ENCODE peak calls at places on chromosomes 11 and 22, in five cellular contexts. V is lower lobe of right lung, T is progenitor cell of endocrine pancreas, B is fibroblast of mammary gland, Z is GM13976. X is an unnamed sample.

GRCh38 chr22:41779889-41780505 is 20.5 kb upstream of the CCDC134 start:
- DNase-seq in V (no peak), T (no peak), B (no peak), Z (no peak), X (no peak)

GRCh38 chr11:47714554-47715081 is 551 bp downstream of the AGBL2 start:
- DNase-seq in V (no peak), T (no peak), B (peak; percentile 33), Z (peak; percentile 35), X (no peak)

GRCh38 chr11:9066432-9066925 is 24.9 kb downstream of the SCUBE2 start:
- DNase-seq in V (no peak), T (no peak), B (no peak), Z (no peak), X (no peak)

GRCh38 chr22:48782817-48783511 is 1044.7 kb downstream of the BRD1 start:
- DNase-seq in V (no peak), T (no peak), B (no peak), Z (peak; percentile 8), X (no peak)

GRCh38 chr22:47607486-47607885 is 845.0 kb downstream of the TBC1D22A start:
- DNase-seq in V (no peak), T (no peak), B (no peak), Z (no peak), X (no peak)

GRCh38 chr11:64321533-64321932 is 3.6 kb downstream of the PRDX5 start:
- DNase-seq in V (peak; percentile 77), T (no peak), B (no peak), Z (no peak), X (no peak)

GRCh38 chr11:88521354-88522310 is 184.1 kb upstream of the CTSC start:
- DNase-seq in V (no peak), T (no peak), B (no peak), Z (no peak), X (no peak)

GRCh38 chr11:34380696-34381095 is 22.9 kb upstream of the ABTB2 start:
- DNase-seq in V (no peak), T (no peak), B (peak; percentile 92), Z (no peak), X (no peak)

GRCh38 chr22:48960981-48961655 is 866.6 kb downstream of the BRD1 start:
- DNase-seq in V (no peak), T (peak; percentile 6), B (no peak), Z (no peak), X (no peak)

GRCh38 chr22:37896181-37896592 is 9.9 kb upstream of the MICALL1 start:
- DNase-seq in V (no peak), T (no peak), B (peak; percentile 23), Z (peak; percentile 84), X (peak; percentile 70)

GRCh38 chr11:104573431-104573830 is 324.8 kb downstream of the CASP12 start:
- DNase-seq in V (no peak), T (no peak), B (peak; percentile 78), Z (no peak), X (no peak)

GRCh38 chr11:26187639-26188038 is 144.3 kb upstream of the ANO3 start:
- DNase-seq in V (no peak), T (no peak), B (peak; percentile 86), Z (no peak), X (no peak)

GRCh38 chr22:39293766-39294368 is 25.6 kb downstream of the RPL3 start:
- DNase-seq in V (no peak), T (no peak), B (no peak), Z (no peak), X (no peak)

GRCh38 chr11:69318093-69318420 is 24.1 kb downstream of the MYEOV start:
- DNase-seq in V (no peak), T (no peak), B (no peak), Z (no peak), X (no peak)

GRCh38 chr11:123239371-123240150 is 44.5 kb upstream of the CLMP start:
- DNase-seq in V (no peak), T (no peak), B (peak; percentile 65), Z (no peak), X (no peak)

GRCh38 chr11:3905080-3905953 is 49.9 kb downstream of the STIM1 start:
- DNase-seq in V (peak; percentile 57), T (no peak), B (peak; percentile 88), Z (peak; percentile 68), X (peak; percentile 77)

GRCh38 chr11:32963721-32964120 is 52.0 kb upstream of the DEPDC7 start:
- DNase-seq in V (no peak), T (no peak), B (no peak), Z (no peak), X (no peak)

GRCh38 chr22:26461188-26461810 is 22.3 kb downstream of the HPS4 start:
- DNase-seq in V (peak; percentile 58), T (peak; percentile 62), B (peak; percentile 50), Z (peak; percentile 63), X (peak; percentile 53)

GRCh38 chr11:30914143-30914762 is 328.1 kb upstream of the MPPED2 start:
- DNase-seq in V (peak; percentile 48), T (peak; percentile 37), B (peak; percentile 36), Z (peak; percentile 15), X (peak; percentile 12)

GRCh38 chr11:34501500-34501899 is 12.1 kb downstream of the ELF5 start:
- DNase-seq in V (peak; percentile 64), T (no peak), B (peak; percentile 84), Z (no peak), X (no peak)

GRCh38 chr22:39478461-39478860 is 21.6 kb downstream of the MGAT3 start:
- DNase-seq in V (no peak), T (no peak), B (no peak), Z (no peak), X (no peak)

GRCh38 chr11:130212431-130212961 is 52.9 kb downstream of the ST14 start:
- DNase-seq in V (peak; percentile 30), T (peak; percentile 9), B (no peak), Z (peak; percentile 47), X (peak; percentile 39)

GRCh38 chr22:28977050-28977449 is 84.6 kb downstream of the C22orf31 start:
- DNase-seq in V (no peak), T (no peak), B (no peak), Z (no peak), X (no peak)

GRCh38 chr11:57202282-57202681 is 20.5 kb downstream of the LRRC55 start:
- DNase-seq in V (no peak), T (no peak), B (no peak), Z (no peak), X (no peak)

GRCh38 chr11:8760896-8761295 is 78.3 kb downstream of the RPL27A start:
- DNase-seq in V (no peak), T (no peak), B (no peak), Z (no peak), X (no peak)

GRCh38 chr22:23523746-23524145 is 56.3 kb downstream of the IGLL1 start:
- DNase-seq in V (peak; percentile 13), T (no peak), B (no peak), Z (no peak), X (no peak)

GRCh38 chr22:48950151-48950915 is 877.3 kb downstream of the BRD1 start:
- DNase-seq in V (no peak), T (no peak), B (no peak), Z (no peak), X (no peak)

GRCh38 chr11:69278091-69278867 is 15.7 kb upstream of the MYEOV start:
- DNase-seq in V (peak; percentile 85), T (peak; percentile 37), B (no peak), Z (no peak), X (no peak)

GRCh38 chr11:126193038-126193478 is 18.4 kb downstream of the RPUSD4 start:
- DNase-seq in V (no peak), T (no peak), B (no peak), Z (no peak), X (no peak)

GRCh38 chr11:126191379-126192073 is 19.9 kb downstream of the RPUSD4 start:
- DNase-seq in V (no peak), T (no peak), B (no peak), Z (no peak), X (no peak)

GRCh38 chr11:126189109-126189929 is 22.1 kb downstream of the RPUSD4 start:
- DNase-seq in V (no peak), T (no peak), B (no peak), Z (peak; percentile 82), X (peak; percentile 82)

GRCh38 chr11:126192386-126192785 is 19.1 kb downstream of the RPUSD4 start:
- DNase-seq in V (no peak), T (no peak), B (no peak), Z (no peak), X (no peak)

DNA sequence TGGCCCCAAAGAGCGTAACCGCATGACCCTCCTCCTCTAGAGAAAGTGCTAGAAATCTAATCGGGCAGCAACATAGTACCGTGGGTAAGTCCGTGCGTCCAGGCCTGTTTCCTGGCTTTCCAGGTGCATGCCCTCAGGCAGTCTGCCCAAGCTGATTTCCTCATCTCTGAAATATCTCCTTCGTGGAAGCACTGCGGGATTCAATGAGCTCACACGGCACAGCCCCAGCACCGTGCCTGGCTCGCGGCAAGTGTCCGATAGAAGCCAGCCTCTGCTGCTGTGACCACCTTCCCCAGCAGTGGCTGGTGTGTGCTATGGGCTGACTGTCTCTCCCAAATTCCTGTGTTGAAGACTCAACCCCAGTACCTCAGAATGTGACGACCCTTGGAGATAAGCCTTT is 20.7 kb downstream of the RPUSD4 start:
- DNase-seq in V (no peak), T (no peak), B (no peak), Z (no peak), X (no peak)
- TF ChIP-seq CTCF in V (no peak), T (no peak), B (no peak), Z (no peak), X (no peak)

GRCh38 chr11:120239713-120240640 is at the start of gene POU2F3:
- DNase-seq in V (peak; percentile 65), T (no peak), B (no peak), Z (no peak), X (peak; percentile 58)
- TF ChIP-seq CTCF in V (no peak), T (peak; percentile 21), B (peak; percentile 16), Z (peak; percentile 20), X (peak; percentile 43)

DNA sequence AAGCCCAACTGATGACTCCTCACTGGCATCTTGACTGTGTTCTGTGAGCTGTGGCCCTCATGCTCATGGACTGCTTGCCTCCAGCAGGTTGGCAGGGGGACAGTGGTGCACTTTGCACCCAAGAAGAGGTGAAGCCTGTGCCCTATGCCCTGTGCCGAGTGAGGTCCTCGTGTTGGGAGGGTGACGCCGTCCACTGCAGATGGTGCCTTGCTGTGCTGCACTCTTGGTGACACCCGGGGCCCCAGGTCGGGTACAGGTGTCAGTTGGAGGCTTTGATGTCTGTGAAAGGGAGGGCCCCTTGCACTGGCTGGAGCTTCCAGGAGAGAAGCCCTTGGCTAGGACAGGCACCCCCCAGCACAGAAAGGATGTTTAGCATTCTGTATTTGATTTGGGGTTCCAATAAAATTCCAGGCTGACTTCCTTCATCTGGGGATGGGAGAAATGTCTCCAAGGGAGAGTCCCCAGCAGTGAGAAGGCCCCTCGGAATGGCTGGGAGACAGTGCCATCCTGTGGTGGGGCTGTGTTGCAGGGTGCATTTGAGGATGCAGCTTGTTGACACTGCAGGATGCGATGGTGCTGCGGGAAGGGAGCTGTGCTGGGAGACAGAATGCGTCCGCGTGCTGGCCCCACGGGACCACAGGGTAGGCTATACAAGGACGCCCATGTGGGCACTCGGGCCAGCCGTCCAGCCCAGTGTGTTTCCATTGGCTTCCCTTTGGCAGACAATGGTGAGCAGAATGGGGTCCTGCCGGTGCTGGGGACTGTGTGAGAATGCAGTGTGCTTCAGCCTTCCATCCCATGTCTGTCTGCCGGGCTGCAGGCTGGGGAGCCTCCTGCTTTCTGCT is 2.5 kb upstream of the ZDHHC8 start:
- DNase-seq in V (no peak), T (no peak), B (peak; percentile 53), Z (no peak), X (no peak)
- TF ChIP-seq CTCF in V (no peak), T (no peak), B (peak; percentile 48), Z (peak; percentile 49), X (peak; percentile 51)

DNA sequence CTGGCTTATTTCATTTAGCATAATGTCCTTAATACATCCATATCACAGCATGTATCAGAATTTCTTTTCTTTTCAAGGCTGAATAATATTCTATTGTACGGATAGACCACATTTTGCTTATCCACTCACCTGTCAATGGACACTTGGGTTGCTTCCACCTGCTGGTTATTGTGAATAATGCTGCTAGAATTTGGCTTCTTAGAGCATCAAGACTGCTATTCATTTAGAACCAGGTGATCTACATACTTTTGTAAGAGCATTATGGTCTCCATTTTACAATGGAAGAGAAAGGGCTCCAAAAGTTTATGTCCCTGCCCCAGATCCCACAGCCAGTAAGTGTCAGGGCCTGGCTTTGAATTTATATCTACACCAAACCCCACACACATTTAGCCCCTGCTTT is 100.7 kb upstream of the CD82 start:
- DNase-seq in V (no peak), T (no peak), B (peak; percentile 7), Z (no peak), X (no peak)
- TF ChIP-seq CTCF in V (no peak), T (no peak), B (no peak), Z (no peak), X (no peak)